ENCODE peak calls at places on chromosomes 5 and 9, in six cellular contexts. I is body of pancreas, A is gastrocnemius medialis, J is heart left ventricle, N is right atrium auricular region, W is astrocyte. C is an unnamed sample.

GRCh38 chr5:10663531-10664183 is 97.4 kb downstream of the DAP start:
- DNase-seq in I (peak; percentile 65), A (no peak), J (no peak), N (no peak), W (peak; percentile 46), C (no peak)

GRCh38 chr9:8486095-8486494 is 686.5 kb upstream of the DMAC1 start:
- DNase-seq in I (peak; percentile 14), A (peak; percentile 20), J (no peak), N (no peak), W (peak; percentile 3), C (no peak)

GRCh38 chr9:123460091-123460490 is 104.1 kb downstream of the CRB2 start:
- DNase-seq in I (no peak), A (no peak), J (no peak), N (no peak), W (peak; percentile 10), C (no peak)

GRCh38 chr5:88556415-88556814 is 287.8 kb upstream of the TMEM161B start:
- DNase-seq in I (no peak), A (no peak), J (no peak), N (no peak), W (peak; percentile 71), C (no peak)

GRCh38 chr5:141855265-141856029 is 22.8 kb downstream of the PCDH1 start:
- DNase-seq in I (peak; percentile 68), A (no peak), J (no peak), N (no peak), W (no peak), C (no peak)

GRCh38 chr9:37955781-37956422 is 52.0 kb upstream of the SLC25A51 start:
- DNase-seq in I (no peak), A (no peak), J (peak; percentile 12), N (no peak), W (no peak), C (no peak)

GRCh38 chr5:28766565-28767158 is 1728.3 kb upstream of the CDH9 start:
- DNase-seq in I (no peak), A (no peak), J (no peak), N (no peak), W (peak; percentile 7), C (no peak)

GRCh38 chr9:124352616-124353015 is 62.6 kb downstream of the PSMB7 start:
- DNase-seq in I (no peak), A (no peak), J (no peak), N (no peak), W (no peak), C (peak; percentile 41)

GRCh38 chr9:124708633-124709032 is 62.5 kb downstream of the NR6A1 start:
- DNase-seq in I (no peak), A (no peak), J (no peak), N (no peak), W (peak; percentile 86), C (no peak)

DNA sequence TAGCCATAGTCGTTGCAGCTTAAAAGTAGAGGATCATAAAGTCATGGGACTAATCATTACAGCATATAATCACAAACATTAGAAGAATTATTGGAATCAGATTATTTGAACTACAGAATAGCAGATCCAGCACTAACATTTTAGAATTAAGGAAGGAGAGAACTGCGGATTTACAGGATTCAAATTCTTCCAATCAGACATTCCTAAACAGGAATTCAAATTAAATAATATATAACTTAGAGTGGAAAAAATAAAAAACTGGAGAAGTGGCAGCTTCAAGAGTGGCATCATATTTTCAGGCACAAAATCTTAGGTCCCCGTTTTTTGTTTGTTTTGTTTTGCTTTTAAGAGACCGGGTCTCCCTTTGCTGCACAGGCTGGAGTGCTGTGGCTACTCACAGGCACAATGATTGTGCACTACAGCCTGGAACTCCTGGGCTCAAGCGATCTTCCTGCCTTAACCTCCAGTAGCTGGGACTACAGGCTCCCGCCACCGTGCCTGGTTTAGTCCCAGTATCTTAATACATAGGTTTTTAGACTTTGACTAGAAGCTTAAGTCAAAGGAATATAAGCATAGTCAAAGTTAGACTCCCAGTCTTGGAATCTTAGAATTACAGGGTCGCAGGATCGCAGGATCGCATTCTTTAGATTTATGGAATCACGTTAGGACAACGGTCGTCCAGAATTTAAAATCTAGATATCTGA is 2.1 kb upstream of the FOXE1 start:
- DNase-seq in I (no peak), A (no peak), J (no peak), N (no peak), W (no peak), C (no peak)
- H3K9me3 ChIP-seq in I (no peaks in the 10 kb centered on the region), A (no peaks in the 10 kb centered on the region), J (no peaks in the 10 kb centered on the region), N (no peaks in the 10 kb centered on the region), W (peaks cover 4% of the 10 kb centered on the region), C (no peaks in the 10 kb centered on the region)

GRCh38 chr5:60959156-60959555 is 14.2 kb downstream of the NDUFAF2 start:
- DNase-seq in I (no peak), A (no peak), J (no peak), N (no peak), W (no peak), C (no peak)
- TF ChIP-seq CTCF in I (peak; percentile 17), A (peak; percentile 21), J (peak; percentile 14), N (no peak), W (peak; percentile 16), C (peak; percentile 72)

GRCh38 chr5:68021185-68021584 is 194.4 kb upstream of the PIK3R1 start:
- DNase-seq in I (no peak), A (no peak), J (no peak), N (no peak), W (no peak), C (no peak)

GRCh38 chr5:68024426-68024825 is 191.1 kb upstream of the PIK3R1 start:
- DNase-seq in I (no peak), A (no peak), J (no peak), N (no peak), W (peak; percentile 13), C (no peak)

GRCh38 chr5:68026092-68026910 is 189.3 kb upstream of the PIK3R1 start:
- DNase-seq in I (no peak), A (no peak), J (no peak), N (no peak), W (no peak), C (no peak)

GRCh38 chr5:68027519-68027918 is 188.0 kb upstream of the PIK3R1 start:
- DNase-seq in I (no peak), A (no peak), J (no peak), N (no peak), W (peak; percentile 91), C (no peak)

GRCh38 chr5:68021958-68022357 is 193.6 kb upstream of the PIK3R1 start:
- DNase-seq in I (no peak), A (no peak), J (no peak), N (no peak), W (no peak), C (no peak)
- H3K36me3 ChIP-seq in I (no peaks in the 10 kb centered on the region), A (no peaks in the 10 kb centered on the region), J (no peaks in the 10 kb centered on the region), N (no peaks in the 10 kb centered on the region), W (no peaks in the 10 kb centered on the region), C (no peaks in the 10 kb centered on the region)

GRCh38 chr5:64585654-64586053 is 79.8 kb downstream of the RGS7BP start:
- DNase-seq in I (no peak), A (no peak), J (no peak), N (no peak), W (no peak), C (no peak)
- H3K9me3 ChIP-seq in I (no peaks in the 10 kb centered on the region), A (no peaks in the 10 kb centered on the region), J (no peaks in the 10 kb centered on the region), N (no peaks in the 10 kb centered on the region), W (no peaks in the 10 kb centered on the region), C (no peaks in the 10 kb centered on the region)

GRCh38 chr5:177553671-177554429 is 513 bp downstream of the FAM193B start:
- DNase-seq in I (peak; percentile 49), A (no peak), J (peak; percentile 78), N (no peak), W (no peak), C (no peak)

GRCh38 chr5:177552839-177553455 is 1.4 kb downstream of the FAM193B start:
- DNase-seq in I (no peak), A (no peak), J (no peak), N (no peak), W (no peak), C (no peak)

GRCh38 chr5:177555228-177555627 is 865 bp upstream of the FAM193B start:
- DNase-seq in I (no peak), A (no peak), J (no peak), N (no peak), W (no peak), C (no peak)

GRCh38 chr5:177555665-177556064 is 1.3 kb upstream of the FAM193B start:
- DNase-seq in I (no peak), A (no peak), J (no peak), N (no peak), W (no peak), C (no peak)

DNA sequence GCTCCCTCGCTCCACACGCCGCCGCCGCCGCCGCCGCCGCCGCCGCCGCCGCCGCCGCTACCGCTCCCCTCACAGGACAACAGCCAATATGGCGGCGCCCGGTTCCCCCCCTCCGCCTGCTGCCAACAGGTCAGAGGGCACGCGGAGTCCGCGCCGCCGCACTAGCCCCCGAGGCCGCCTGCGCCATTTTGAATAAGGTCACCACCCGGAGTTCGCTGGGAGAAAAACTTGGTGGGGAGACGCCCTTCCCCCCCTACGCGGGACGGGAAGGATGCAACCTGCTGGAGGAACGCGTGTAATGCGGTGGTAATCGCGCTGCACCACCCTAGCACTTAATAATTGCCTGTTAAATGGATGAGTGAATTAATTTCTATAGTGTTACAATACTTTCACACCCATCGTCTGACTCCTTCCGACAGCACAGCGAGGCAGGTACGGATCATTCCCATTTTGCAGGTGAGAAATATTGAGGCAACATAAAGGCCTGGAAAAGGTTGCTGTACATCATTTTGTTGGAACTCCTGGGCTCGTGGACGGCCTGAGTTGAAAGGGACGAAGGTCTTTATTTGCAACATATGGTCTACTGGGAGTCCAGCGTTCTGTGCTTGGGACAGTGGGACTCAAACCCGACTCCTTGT is at the start of gene FAM193B:
- DNase-seq in I (peak; percentile 95), A (peak; percentile 91), J (peak; percentile 98), N (peak; percentile 97), W (peak; percentile 70), C (peak; percentile 95)
- TF ChIP-seq CTCF in I (peak; percentile 31), A (peak; percentile 6), J (no peak), N (no peak), W (peak; percentile 5), C (peak; percentile 29)

GRCh38 chr5:176184608-176185132 is 53.6 kb upstream of the SIMC1 start:
- DNase-seq in I (no peak), A (no peak), J (no peak), N (no peak), W (no peak), C (no peak)
- H3K36me3 ChIP-seq in I (no peaks in the 10 kb centered on the region), A (no peaks in the 10 kb centered on the region), J (no peaks in the 10 kb centered on the region), N (no peaks in the 10 kb centered on the region), W (no peaks in the 10 kb centered on the region), C (no peaks in the 10 kb centered on the region)

GRCh38 chr5:60996368-60996767 is 51.4 kb downstream of the NDUFAF2 start:
- DNase-seq in I (no peak), A (no peak), J (no peak), N (no peak), W (no peak), C (no peak)
- H3K9me3 ChIP-seq in I (no peaks in the 10 kb centered on the region), A (no peaks in the 10 kb centered on the region), J (no peaks in the 10 kb centered on the region), N (no peaks in the 10 kb centered on the region), W (peaks cover 13% of the 10 kb centered on the region), C (peaks cover 3% of the 10 kb centered on the region)